ENCODE peak calls at places on chromosomes 1 and 21, in seven cellular contexts. One of them, this sample, is unnamed.

GRCh38 chr1:234667891-234668576 is 58.1 kb upstream of the IRF2BP2 start:
- DNase-seq in HuH-7.5: no peak
- DNase-seq in CMK: no peak
- DNase-seq in mammary epithelial cell: no peak
- DNase-seq in activated CD4-positive, alpha-beta T cell treated with anti-CD3 and anti-CD28 coated beads, Interleukin-2, amount 50 U/mL, for 1 hour: no peak
- DNase-seq in GM19239: no peak
- DNase-seq in CD8-positive, alpha-beta memory T cell: no peak
- DNase-seq in this sample: no peak

GRCh38 chr1:236638935-236639334 is 34.6 kb upstream of the HEATR1 start:
- DNase-seq in activated CD4-positive, alpha-beta T cell treated with anti-CD3 and anti-CD28 coated beads, Interleukin-2, amount 50 U/mL, for 1 hour: no peak
- DNase-seq in HuH-7.5: no peak
- DNase-seq in CD8-positive, alpha-beta memory T cell: no peak
- DNase-seq in mammary epithelial cell: no peak
- DNase-seq in GM19239: no peak
- DNase-seq in CMK: no peak
- DNase-seq in this sample: no peak

GRCh38 chr1:30891223-30891552 is 17.4 kb downstream of the SDC3 start:
- DNase-seq in CD8-positive, alpha-beta memory T cell: no peak
- DNase-seq in activated CD4-positive, alpha-beta T cell treated with anti-CD3 and anti-CD28 coated beads, Interleukin-2, amount 50 U/mL, for 1 hour: no peak
- DNase-seq in GM19239: no peak
- DNase-seq in mammary epithelial cell: no peak
- DNase-seq in HuH-7.5: no peak
- DNase-seq in CMK: no peak
- DNase-seq in this sample: no peak

GRCh38 chr21:44687671-44688070 is 5.7 kb upstream of the KRTAP12-1 start:
- DNase-seq in HuH-7.5: no peak
- DNase-seq in CMK: no peak
- DNase-seq in activated CD4-positive, alpha-beta T cell treated with anti-CD3 and anti-CD28 coated beads, Interleukin-2, amount 50 U/mL, for 1 hour: no peak
- DNase-seq in CD8-positive, alpha-beta memory T cell: no peak
- DNase-seq in GM19239: no peak
- DNase-seq in mammary epithelial cell: no peak
- DNase-seq in this sample: no peak

GRCh38 chr1:22365331-22366295 is 86.0 kb upstream of the ZBTB40 start:
- DNase-seq in activated CD4-positive, alpha-beta T cell treated with anti-CD3 and anti-CD28 coated beads, Interleukin-2, amount 50 U/mL, for 1 hour: no peak
- DNase-seq in CMK: no peak
- DNase-seq in mammary epithelial cell: no peak
- DNase-seq in HuH-7.5: no peak
- DNase-seq in GM19239: no peak
- DNase-seq in CD8-positive, alpha-beta memory T cell: no peak
- DNase-seq in this sample: no peak

GRCh38 chr1:185917646-185918045 is 183.5 kb downstream of the HMCN1 start:
- DNase-seq in CMK: peak; percentile 2
- DNase-seq in HuH-7.5: peak; percentile 3
- DNase-seq in CD8-positive, alpha-beta memory T cell: no peak
- DNase-seq in mammary epithelial cell: peak; percentile 19
- DNase-seq in GM19239: no peak
- DNase-seq in activated CD4-positive, alpha-beta T cell treated with anti-CD3 and anti-CD28 coated beads, Interleukin-2, amount 50 U/mL, for 1 hour: no peak
- DNase-seq in this sample: no peak

GRCh38 chr1:231387770-231388669 is 34.1 kb downstream of the EGLN1 start:
- DNase-seq in mammary epithelial cell: no peak
- DNase-seq in CMK: no peak
- DNase-seq in GM19239: no peak
- DNase-seq in HuH-7.5: no peak
- DNase-seq in activated CD4-positive, alpha-beta T cell treated with anti-CD3 and anti-CD28 coated beads, Interleukin-2, amount 50 U/mL, for 1 hour: no peak
- DNase-seq in CD8-positive, alpha-beta memory T cell: no peak
- DNase-seq in this sample: no peak

GRCh38 chr1:99139876-99140275 is 124.4 kb upstream of the PLPPR4 start:
- DNase-seq in HuH-7.5: no peak
- DNase-seq in CD8-positive, alpha-beta memory T cell: no peak
- DNase-seq in CMK: no peak
- DNase-seq in mammary epithelial cell: no peak
- DNase-seq in GM19239: no peak
- DNase-seq in activated CD4-positive, alpha-beta T cell treated with anti-CD3 and anti-CD28 coated beads, Interleukin-2, amount 50 U/mL, for 1 hour: no peak
- DNase-seq in this sample: no peak

GRCh38 chr1:113140588-113141446 is 67.8 kb downstream of the LRIG2 start:
- DNase-seq in activated CD4-positive, alpha-beta T cell treated with anti-CD3 and anti-CD28 coated beads, Interleukin-2, amount 50 U/mL, for 1 hour: peak; percentile 43
- DNase-seq in CMK: peak; percentile 14
- DNase-seq in mammary epithelial cell: peak; percentile 32
- DNase-seq in HuH-7.5: peak; percentile 34
- DNase-seq in CD8-positive, alpha-beta memory T cell: peak; percentile 27
- DNase-seq in GM19239: peak; percentile 32
- DNase-seq in this sample: peak; percentile 6

GRCh38 chr1:66981679-66982078 is 56.9 kb downstream of the MIER1 start:
- DNase-seq in mammary epithelial cell: peak; percentile 24
- DNase-seq in CMK: no peak
- DNase-seq in HuH-7.5: no peak
- DNase-seq in CD8-positive, alpha-beta memory T cell: peak; percentile 55
- DNase-seq in GM19239: no peak
- DNase-seq in activated CD4-positive, alpha-beta T cell treated with anti-CD3 and anti-CD28 coated beads, Interleukin-2, amount 50 U/mL, for 1 hour: peak; percentile 34
- DNase-seq in this sample: peak; percentile 3

GRCh38 chr1:111205724-111206070 is 5.3 kb upstream of the DENND2D start:
- DNase-seq in HuH-7.5: no peak
- DNase-seq in CD8-positive, alpha-beta memory T cell: no peak
- DNase-seq in mammary epithelial cell: no peak
- DNase-seq in CMK: no peak
- DNase-seq in GM19239: no peak
- DNase-seq in activated CD4-positive, alpha-beta T cell treated with anti-CD3 and anti-CD28 coated beads, Interleukin-2, amount 50 U/mL, for 1 hour: no peak
- DNase-seq in this sample: no peak

GRCh38 chr1:81802601-81803422 is 2.1 kb downstream of the ADGRL2 start:
- DNase-seq in CD8-positive, alpha-beta memory T cell: no peak
- DNase-seq in GM19239: no peak
- DNase-seq in activated CD4-positive, alpha-beta T cell treated with anti-CD3 and anti-CD28 coated beads, Interleukin-2, amount 50 U/mL, for 1 hour: no peak
- DNase-seq in mammary epithelial cell: peak; percentile 61
- DNase-seq in HuH-7.5: peak; percentile 26
- DNase-seq in CMK: no peak
- DNase-seq in this sample: no peak

GRCh38 chr1:171188388-171189266 is 3.5 kb downstream of the FMO2 start:
- DNase-seq in activated CD4-positive, alpha-beta T cell treated with anti-CD3 and anti-CD28 coated beads, Interleukin-2, amount 50 U/mL, for 1 hour: peak; percentile 20
- DNase-seq in HuH-7.5: no peak
- DNase-seq in CD8-positive, alpha-beta memory T cell: peak; percentile 2
- DNase-seq in GM19239: peak; percentile 36
- DNase-seq in CMK: peak; percentile 31
- DNase-seq in mammary epithelial cell: peak; percentile 16
- DNase-seq in this sample: no peak

GRCh38 chr1:209672705-209673630 is 2.2 kb upstream of the G0S2 start:
- DNase-seq in GM19239: peak; percentile 46
- DNase-seq in CD8-positive, alpha-beta memory T cell: no peak
- DNase-seq in activated CD4-positive, alpha-beta T cell treated with anti-CD3 and anti-CD28 coated beads, Interleukin-2, amount 50 U/mL, for 1 hour: no peak
- DNase-seq in HuH-7.5: no peak
- DNase-seq in CMK: no peak
- DNase-seq in mammary epithelial cell: peak; percentile 90
- DNase-seq in this sample: peak; percentile 13

GRCh38 chr21:25838809-25839208 is 104.0 kb downstream of the GABPA start:
- DNase-seq in CD8-positive, alpha-beta memory T cell: no peak
- DNase-seq in CMK: no peak
- DNase-seq in GM19239: no peak
- DNase-seq in activated CD4-positive, alpha-beta T cell treated with anti-CD3 and anti-CD28 coated beads, Interleukin-2, amount 50 U/mL, for 1 hour: no peak
- DNase-seq in mammary epithelial cell: peak; percentile 32
- DNase-seq in HuH-7.5: no peak
- DNase-seq in this sample: no peak

GRCh38 chr1:176989023-176989422 is 175.5 kb downstream of the ASTN1 start:
- DNase-seq in GM19239: no peak
- DNase-seq in CMK: no peak
- DNase-seq in activated CD4-positive, alpha-beta T cell treated with anti-CD3 and anti-CD28 coated beads, Interleukin-2, amount 50 U/mL, for 1 hour: no peak
- DNase-seq in mammary epithelial cell: peak; percentile 81
- DNase-seq in HuH-7.5: no peak
- DNase-seq in CD8-positive, alpha-beta memory T cell: no peak
- DNase-seq in this sample: no peak

GRCh38 chr21:28311776-28312175 is 680.9 kb downstream of the LTN1 start:
- DNase-seq in CMK: no peak
- DNase-seq in GM19239: no peak
- DNase-seq in mammary epithelial cell: no peak
- DNase-seq in CD8-positive, alpha-beta memory T cell: no peak
- DNase-seq in activated CD4-positive, alpha-beta T cell treated with anti-CD3 and anti-CD28 coated beads, Interleukin-2, amount 50 U/mL, for 1 hour: no peak
- DNase-seq in HuH-7.5: no peak
- DNase-seq in this sample: no peak

GRCh38 chr1:228698017-228698329 is 37.3 kb upstream of the RHOU start:
- DNase-seq in HuH-7.5: no peak
- DNase-seq in activated CD4-positive, alpha-beta T cell treated with anti-CD3 and anti-CD28 coated beads, Interleukin-2, amount 50 U/mL, for 1 hour: no peak
- DNase-seq in CMK: no peak
- DNase-seq in GM19239: no peak
- DNase-seq in CD8-positive, alpha-beta memory T cell: no peak
- DNase-seq in mammary epithelial cell: no peak
- DNase-seq in this sample: no peak

GRCh38 chr1:211634461-211634860 is 41.0 kb downstream of the NEK2 start:
- DNase-seq in GM19239: no peak
- DNase-seq in HuH-7.5: no peak
- DNase-seq in activated CD4-positive, alpha-beta T cell treated with anti-CD3 and anti-CD28 coated beads, Interleukin-2, amount 50 U/mL, for 1 hour: no peak
- DNase-seq in mammary epithelial cell: no peak
- DNase-seq in CD8-positive, alpha-beta memory T cell: no peak
- DNase-seq in CMK: no peak
- DNase-seq in this sample: no peak

GRCh38 chr1:68232354-68233148 is at the start of gene WLS:
- DNase-seq in CMK: no peak
- DNase-seq in CD8-positive, alpha-beta memory T cell: no peak
- DNase-seq in activated CD4-positive, alpha-beta T cell treated with anti-CD3 and anti-CD28 coated beads, Interleukin-2, amount 50 U/mL, for 1 hour: no peak
- DNase-seq in HuH-7.5: peak; percentile 19
- DNase-seq in mammary epithelial cell: peak; percentile 70
- DNase-seq in GM19239: no peak
- DNase-seq in this sample: no peak

GRCh38 chr1:162302246-162302645 is 74.4 kb downstream of the SPATA46 start:
- DNase-seq in HuH-7.5: no peak
- DNase-seq in CD8-positive, alpha-beta memory T cell: no peak
- DNase-seq in activated CD4-positive, alpha-beta T cell treated with anti-CD3 and anti-CD28 coated beads, Interleukin-2, amount 50 U/mL, for 1 hour: no peak
- DNase-seq in GM19239: no peak
- DNase-seq in CMK: no peak
- DNase-seq in mammary epithelial cell: no peak
- DNase-seq in this sample: no peak

GRCh38 chr1:1539310-1540014 is 962 bp downstream of the TMEM240 start:
- DNase-seq in CMK: no peak
- DNase-seq in mammary epithelial cell: no peak
- DNase-seq in HuH-7.5: no peak
- DNase-seq in GM19239: no peak
- DNase-seq in activated CD4-positive, alpha-beta T cell treated with anti-CD3 and anti-CD28 coated beads, Interleukin-2, amount 50 U/mL, for 1 hour: no peak
- DNase-seq in CD8-positive, alpha-beta memory T cell: no peak
- DNase-seq in this sample: no peak

GRCh38 chr1:99264201-99265021 is at the start of gene PLPPR4:
- DNase-seq in GM19239: no peak
- DNase-seq in HuH-7.5: peak; percentile 24
- DNase-seq in CMK: no peak
- DNase-seq in CD8-positive, alpha-beta memory T cell: no peak
- DNase-seq in activated CD4-positive, alpha-beta T cell treated with anti-CD3 and anti-CD28 coated beads, Interleukin-2, amount 50 U/mL, for 1 hour: no peak
- DNase-seq in mammary epithelial cell: peak; percentile 4
- DNase-seq in this sample: no peak

GRCh38 chr1:203281033-203281432 is 24.3 kb upstream of the BTG2 start:
- DNase-seq in HuH-7.5: no peak
- DNase-seq in activated CD4-positive, alpha-beta T cell treated with anti-CD3 and anti-CD28 coated beads, Interleukin-2, amount 50 U/mL, for 1 hour: no peak
- DNase-seq in GM19239: no peak
- DNase-seq in CMK: no peak
- DNase-seq in mammary epithelial cell: peak; percentile 90
- DNase-seq in CD8-positive, alpha-beta memory T cell: no peak
- DNase-seq in this sample: no peak

GRCh38 chr1:111786669-111787207 is 31.0 kb downstream of the DDX20 start:
- DNase-seq in GM19239: no peak
- DNase-seq in CD8-positive, alpha-beta memory T cell: no peak
- DNase-seq in HuH-7.5: no peak
- DNase-seq in CMK: no peak
- DNase-seq in mammary epithelial cell: no peak
- DNase-seq in activated CD4-positive, alpha-beta T cell treated with anti-CD3 and anti-CD28 coated beads, Interleukin-2, amount 50 U/mL, for 1 hour: no peak
- DNase-seq in this sample: no peak

GRCh38 chr1:63892632-63893395 is 119.0 kb downstream of the ROR1 start:
- DNase-seq in CMK: no peak
- DNase-seq in GM19239: peak; percentile 59
- DNase-seq in CD8-positive, alpha-beta memory T cell: no peak
- DNase-seq in mammary epithelial cell: peak; percentile 28
- DNase-seq in HuH-7.5: no peak
- DNase-seq in activated CD4-positive, alpha-beta T cell treated with anti-CD3 and anti-CD28 coated beads, Interleukin-2, amount 50 U/mL, for 1 hour: no peak
- DNase-seq in this sample: no peak

GRCh38 chr1:64459743-64460142 is 10.2 kb upstream of the CACHD1 start:
- DNase-seq in activated CD4-positive, alpha-beta T cell treated with anti-CD3 and anti-CD28 coated beads, Interleukin-2, amount 50 U/mL, for 1 hour: no peak
- DNase-seq in CD8-positive, alpha-beta memory T cell: no peak
- DNase-seq in GM19239: no peak
- DNase-seq in HuH-7.5: no peak
- DNase-seq in CMK: no peak
- DNase-seq in mammary epithelial cell: peak; percentile 36
- DNase-seq in this sample: no peak

GRCh38 chr1:26608895-26609294 is 79.3 kb downstream of the RPS6KA1 start:
- DNase-seq in CD8-positive, alpha-beta memory T cell: no peak
- DNase-seq in mammary epithelial cell: no peak
- DNase-seq in activated CD4-positive, alpha-beta T cell treated with anti-CD3 and anti-CD28 coated beads, Interleukin-2, amount 50 U/mL, for 1 hour: no peak
- DNase-seq in GM19239: no peak
- DNase-seq in CMK: no peak
- DNase-seq in HuH-7.5: no peak
- DNase-seq in this sample: no peak

GRCh38 chr1:245110406-245110805 is 44.4 kb upstream of the KIF26B start:
- DNase-seq in CD8-positive, alpha-beta memory T cell: no peak
- DNase-seq in HuH-7.5: no peak
- DNase-seq in mammary epithelial cell: no peak
- DNase-seq in GM19239: no peak
- DNase-seq in CMK: no peak
- DNase-seq in activated CD4-positive, alpha-beta T cell treated with anti-CD3 and anti-CD28 coated beads, Interleukin-2, amount 50 U/mL, for 1 hour: no peak
- DNase-seq in this sample: no peak

GRCh38 chr1:153390938-153391710 is at the start of gene S100A8:
- DNase-seq in GM19239: no peak
- DNase-seq in activated CD4-positive, alpha-beta T cell treated with anti-CD3 and anti-CD28 coated beads, Interleukin-2, amount 50 U/mL, for 1 hour: no peak
- DNase-seq in CMK: no peak
- DNase-seq in HuH-7.5: no peak
- DNase-seq in mammary epithelial cell: peak; percentile 89
- DNase-seq in CD8-positive, alpha-beta memory T cell: no peak
- DNase-seq in this sample: no peak

GRCh38 chr1:10634428-10635384 is 160.0 kb downstream of the PEX14 start:
- DNase-seq in HuH-7.5: peak; percentile 20
- DNase-seq in CD8-positive, alpha-beta memory T cell: no peak
- DNase-seq in GM19239: no peak
- DNase-seq in activated CD4-positive, alpha-beta T cell treated with anti-CD3 and anti-CD28 coated beads, Interleukin-2, amount 50 U/mL, for 1 hour: no peak
- DNase-seq in CMK: no peak
- DNase-seq in mammary epithelial cell: peak; percentile 63
- DNase-seq in this sample: no peak

GRCh38 chr1:24418898-24419628 is 3.5 kb downstream of the NIPAL3 start:
- DNase-seq in activated CD4-positive, alpha-beta T cell treated with anti-CD3 and anti-CD28 coated beads, Interleukin-2, amount 50 U/mL, for 1 hour: no peak
- DNase-seq in CMK: no peak
- DNase-seq in GM19239: no peak
- DNase-seq in CD8-positive, alpha-beta memory T cell: peak; percentile 42
- DNase-seq in HuH-7.5: no peak
- DNase-seq in mammary epithelial cell: peak; percentile 79
- DNase-seq in this sample: no peak

GRCh38 chr1:10870493-10871096 is 74.1 kb upstream of the CASZ1 start:
- DNase-seq in HuH-7.5: no peak
- DNase-seq in CMK: no peak
- DNase-seq in GM19239: no peak
- DNase-seq in activated CD4-positive, alpha-beta T cell treated with anti-CD3 and anti-CD28 coated beads, Interleukin-2, amount 50 U/mL, for 1 hour: no peak
- DNase-seq in CD8-positive, alpha-beta memory T cell: no peak
- DNase-seq in mammary epithelial cell: no peak
- DNase-seq in this sample: no peak

GRCh38 chr1:150259758-150260669 is 2.4 kb downstream of the CA14 start:
- DNase-seq in mammary epithelial cell: peak; percentile 56
- DNase-seq in CD8-positive, alpha-beta memory T cell: no peak
- DNase-seq in GM19239: no peak
- DNase-seq in HuH-7.5: peak; percentile 51
- DNase-seq in CMK: no peak
- DNase-seq in activated CD4-positive, alpha-beta T cell treated with anti-CD3 and anti-CD28 coated beads, Interleukin-2, amount 50 U/mL, for 1 hour: no peak
- DNase-seq in this sample: no peak

This sample was measured in T-helper 22 cell.